ENCODE peak calls at places on chromosome 11, in four cellular contexts. O, H, Y and A are unnamed samples.

GRCh38 chr11:2351701-2352100 is 25.4 kb upstream of the CD81 start:
- DNase-seq in O (no peak), H (no peak), Y (no peak), A (peak; percentile 28)

GRCh38 chr11:33684003-33684715 is 16.5 kb downstream of the C11orf91 start:
- DNase-seq in O (no peak), H (no peak), Y (no peak), A (no peak)

GRCh38 chr11:39810358-39810757 is 1649.1 kb downstream of the LRRC4C start:
- DNase-seq in O (no peak), H (no peak), Y (no peak), A (no peak)

GRCh38 chr11:110430267-110431211 is 791 bp downstream of the FDX1 start:
- DNase-seq in O (no peak), H (no peak), Y (peak; percentile 62), A (peak; percentile 82)

GRCh38 chr11:58616594-58616993 is 5.9 kb upstream of the CNTF start:
- DNase-seq in O (no peak), H (peak; percentile 78), Y (no peak), A (no peak)

GRCh38 chr11:46127150-46127638 is 5.9 kb upstream of the PHF21A start:
- DNase-seq in O (peak; percentile 48), H (peak; percentile 16), Y (peak; percentile 44), A (no peak)

GRCh38 chr11:133719532-133720235 is 125.6 kb downstream of the SPATA19 start:
- DNase-seq in O (no peak), H (no peak), Y (no peak), A (no peak)

GRCh38 chr11:65947133-65947532 is 1.9 kb downstream of the TSGA10IP start:
- DNase-seq in O (no peak), H (no peak), Y (no peak), A (no peak)

GRCh38 chr11:122642472-122642922 is 13.0 kb upstream of the UBASH3B start:
- DNase-seq in O (no peak), H (peak; percentile 84), Y (no peak), A (no peak)

GRCh38 chr11:73258104-73258684 is 13.9 kb upstream of the P2RY6 start:
- DNase-seq in O (no peak), H (no peak), Y (no peak), A (no peak)

GRCh38 chr11:124670732-124671131 is 2.8 kb downstream of the SIAE start:
- DNase-seq in O (no peak), H (no peak), Y (no peak), A (no peak)

GRCh38 chr11:847876-848275 is 5.2 kb downstream of the TSPAN4 start:
- DNase-seq in O (no peak), H (no peak), Y (no peak), A (no peak)